ENCODE peak calls at places on chromosomes 2 and 18, in seven cellular contexts. V is germinal center; C is AG08396; H is DMS79; W is stimulated activated CD8-positive, alpha-beta memory T cell treated with anti-CD3 and anti-CD28 coated beads, Interleukin-15, amount 100 ng/mL, for 4 hours; X is hypothalamus; P is AG04449. I is an unnamed sample.

GRCh38 chr18:55579888-55580287 is 8.1 kb downstream of the TCF4 start:
- DNase-seq in V (no peak), C (no peak), H (no peak), W (no peak), X (no peak), P (no peak), I (no peak)

GRCh38 chr2:101204400-101205095 is 48.1 kb upstream of the CNOT11 start:
- DNase-seq in V (no peak), C (no peak), H (no peak), W (no peak), X (no peak), P (no peak), I (no peak)

GRCh38 chr2:128405981-128406601 is 87.4 kb upstream of the HS6ST1 start:
- DNase-seq in V (no peak), C (no peak), H (no peak), W (no peak), X (no peak), P (no peak), I (no peak)

GRCh38 chr2:47028846-47029560 is 113.4 kb upstream of the MCFD2 start:
- DNase-seq in V (no peak), C (no peak), H (peak; percentile 97), W (no peak), X (no peak), P (no peak), I (no peak)

GRCh38 chr2:232890896-232891601 is 21.0 kb downstream of the SNORC start:
- DNase-seq in V (no peak), C (peak; percentile 49), H (no peak), W (no peak), X (no peak), P (no peak), I (no peak)

GRCh38 chr18:35777042-35777441 is 195.4 kb upstream of the RMP24 start:
- DNase-seq in V (no peak), C (no peak), H (no peak), W (no peak), X (no peak), P (no peak), I (no peak)

GRCh38 chr2:85326406-85326945 is 1.3 kb downstream of the TGOLN2 start:
- DNase-seq in V (peak; percentile 55), C (no peak), H (no peak), W (no peak), X (no peak), P (no peak), I (peak; percentile 11)

GRCh38 chr18:77263471-77263774 is 13.8 kb downstream of the GALR1 start:
- DNase-seq in V (no peak), C (no peak), H (no peak), W (no peak), X (no peak), P (no peak), I (no peak)

GRCh38 chr2:202035089-202035940 is 1.7 kb downstream of the FZD7 start:
- DNase-seq in V (no peak), C (peak; percentile 53), H (no peak), W (peak; percentile 12), X (no peak), P (no peak), I (no peak)

GRCh38 chr2:112626604-112627059 is 19.1 kb upstream of the SLC20A1 start:
- DNase-seq in V (peak; percentile 67), C (peak; percentile 57), H (peak; percentile 46), W (peak; percentile 38), X (peak; percentile 87), P (no peak), I (peak; percentile 62)

GRCh38 chr2:46075848-46076247 is 221.4 kb upstream of the EPAS1 start:
- DNase-seq in V (no peak), C (no peak), H (no peak), W (no peak), X (no peak), P (no peak), I (no peak)

GRCh38 chr2:27946530-27946929 is 56.0 kb downstream of the BABAM2 start:
- DNase-seq in V (no peak), C (no peak), H (no peak), W (no peak), X (no peak), P (no peak), I (no peak)

GRCh38 chr2:7014201-7014640 is 97.0 kb downstream of the RNF144A start:
- DNase-seq in V (peak; percentile 21), C (no peak), H (no peak), W (no peak), X (peak; percentile 72), P (no peak), I (peak; percentile 42)

GRCh38 chr2:79511320-79511951 is 1.4 kb upstream of the CTNNA2 start:
- DNase-seq in V (no peak), C (no peak), H (no peak), W (no peak), X (peak; percentile 16), P (no peak), I (peak; percentile 35)

GRCh38 chr2:43358688-43359201 is 132.3 kb upstream of the ZFP36L2 start:
- DNase-seq in V (no peak), C (no peak), H (no peak), W (no peak), X (no peak), P (no peak), I (no peak)

GRCh38 chr18:13611616-13612110 is 114.7 kb downstream of the FAM210A start:
- DNase-seq in V (no peak), C (peak; percentile 38), H (peak; percentile 39), W (no peak), X (peak; percentile 90), P (no peak), I (no peak)

GRCh38 chr2:2571301-2572198 is 240.5 kb upstream of the MYT1L start:
- DNase-seq in V (no peak), C (no peak), H (no peak), W (no peak), X (no peak), P (no peak), I (no peak)

GRCh38 chr2:168194784-168195522 is 52.4 kb downstream of the STK39 start:
- DNase-seq in V (peak; percentile 52), C (peak; percentile 25), H (no peak), W (no peak), X (no peak), P (no peak), I (no peak)

GRCh38 chr2:194750926-194751325 is 906.1 kb upstream of the SLC39A10 start:
- DNase-seq in V (no peak), C (no peak), H (no peak), W (no peak), X (no peak), P (peak; percentile 0), I (no peak)

GRCh38 chr18:44500820-44501670 is 179.6 kb upstream of the SETBP1 start:
- DNase-seq in V (no peak), C (no peak), H (no peak), W (no peak), X (no peak), P (no peak), I (no peak)

GRCh38 chr2:128450211-128451015 is 131.7 kb upstream of the HS6ST1 start:
- DNase-seq in V (no peak), C (no peak), H (no peak), W (no peak), X (no peak), P (no peak), I (no peak)

GRCh38 chr2:136423516-136423996 is 305.6 kb upstream of the CXCR4 start:
- DNase-seq in V (peak; percentile 82), C (peak; percentile 68), H (peak; percentile 77), W (peak; percentile 63), X (peak; percentile 52), P (no peak), I (peak; percentile 45)

GRCh38 chr2:165874445-165875039 is 79.0 kb downstream of the TTC21B start:
- DNase-seq in V (peak; percentile 61), C (peak; percentile 41), H (no peak), W (no peak), X (peak; percentile 51), P (peak; percentile 34), I (peak; percentile 60)

GRCh38 chr2:96537066-96537733 is 648 bp downstream of the ARID5A start:
- DNase-seq in V (peak; percentile 60), C (peak; percentile 49), H (no peak), W (peak; percentile 71), X (peak; percentile 64), P (no peak), I (no peak)

GRCh38 chr2:126707941-126708340 is 52.0 kb downstream of the GYPC start:
- DNase-seq in V (no peak), C (no peak), H (no peak), W (no peak), X (no peak), P (no peak), I (no peak)

GRCh38 chr2:101520246-101520645 is 45.3 kb upstream of the RFX8 start:
- DNase-seq in V (no peak), C (no peak), H (no peak), W (no peak), X (no peak), P (no peak), I (no peak)

GRCh38 chr18:25005602-25006375 is 346.2 kb downstream of the ZNF521 start:
- DNase-seq in V (no peak), C (no peak), H (peak; percentile 92), W (no peak), X (no peak), P (peak; percentile 7), I (no peak)

GRCh38 chr2:30385327-30385726 is 61.7 kb upstream of the LCLAT1 start:
- DNase-seq in V (no peak), C (peak; percentile 60), H (no peak), W (no peak), X (no peak), P (no peak), I (no peak)

I was measured in COLO829.